ENCODE peak calls at places on chromosomes 4 and X, in seven cellular contexts. Y, F, R, D, Q, I and C are unnamed samples.
A peak's percentile ranks its signal among the peaks of the same experiment; 100 is the strongest.

GRCh38 chrX:5915783-5916182 is 312.9 kb downstream of the NLGN4X start:
- DNase-seq in Y (no peak), I (no peak), D (no peak), R (no peak), F (no peak), Q (no peak), C (no peak)

GRCh38 chr4:89712141-89712540 is 124.8 kb downstream of the SNCA start:
- DNase-seq in F (no peak), D (peak; percentile 2), R (no peak), Q (no peak), Y (no peak), I (no peak), C (peak; percentile 66)

GRCh38 chr4:39933689-39934590 is 43.8 kb downstream of the PDS5A start:
- DNase-seq in D (peak; percentile 3), Y (no peak), R (no peak), F (no peak), Q (no peak), I (no peak), C (peak; percentile 22)

GRCh38 chrX:109519001-109519400 is 17.6 kb upstream of the NXT2 start:
- DNase-seq in R (no peak), Q (no peak), I (no peak), Y (no peak), F (no peak), D (no peak), C (no peak)

GRCh38 chr4:1567519-1567807 is 116.7 kb downstream of the FAM53A start:
- DNase-seq in Q (no peak), D (no peak), R (no peak), Y (no peak), I (no peak), F (no peak), C (no peak)

GRCh38 chr4:104138154-104138553 is 356.5 kb downstream of the CXXC4 start:
- DNase-seq in Q (no peak), R (no peak), I (no peak), D (no peak), Y (no peak), F (no peak), C (no peak)

GRCh38 chr4:1204286-1204827 is 32.0 kb upstream of the SPON2 start:
- DNase-seq in R (no peak), I (no peak), Q (peak; percentile 17), D (no peak), Y (no peak), F (no peak), C (no peak)

GRCh38 chr4:22515145-22515887 is 550 bp downstream of the ADGRA3 start:
- DNase-seq in Y (peak; percentile 43), F (peak; percentile 61), D (peak; percentile 63), I (peak; percentile 74), Q (peak; percentile 66), R (peak; percentile 13), C (peak; percentile 62)

GRCh38 chr4:21202959-21203358 is 502.7 kb downstream of the PACRGL start:
- DNase-seq in R (no peak), F (no peak), Y (no peak), I (no peak), Q (no peak), D (no peak), C (no peak)

GRCh38 chr4:150909116-150909515 is 106.0 kb downstream of the LRBA start:
- DNase-seq in I (no peak), R (no peak), Q (no peak), Y (no peak), F (no peak), D (no peak), C (no peak)